ENCODE peak calls at places on chromosomes 7 and 10, in seven cellular contexts. X, R, Z, L, C, E and P are unnamed samples.
A peak's percentile ranks its signal among the peaks of the same experiment; 100 is the strongest.

GRCh38 chr10:943334-944033 is 12.0 kb upstream of the LARP4B start:
- DNase-seq in X (no peak), R (no peak), Z (no peak), L (no peak), C (no peak), E (no peak), P (no peak)

GRCh38 chr7:157432957-157433576 is 96.3 kb downstream of the DNAJB6 start:
- DNase-seq in X (no peak), R (peak; percentile 36), Z (peak; percentile 88), L (peak; percentile 54), C (peak; percentile 77), E (no peak), P (peak; percentile 43)

GRCh38 chr7:119026391-119026790 is 801.9 kb downstream of the ANKRD7 start:
- DNase-seq in X (no peak), R (no peak), Z (no peak), L (no peak), C (no peak), E (no peak), P (no peak)

GRCh38 chr10:48231699-48232315 is 42.7 kb downstream of the FRMPD2 start:
- DNase-seq in X (no peak), R (no peak), Z (no peak), L (no peak), C (peak; percentile 30), E (no peak), P (no peak)

GRCh38 chr7:1665721-1666250 is 4.3 kb upstream of the ELFN1 start:
- DNase-seq in X (no peak), R (no peak), Z (peak; percentile 87), L (no peak), C (peak; percentile 77), E (no peak), P (no peak)

GRCh38 chr10:114250716-114251115 is 11.7 kb downstream of the VWA2 start:
- DNase-seq in X (no peak), R (no peak), Z (no peak), L (no peak), C (no peak), E (no peak), P (no peak)

GRCh38 chr10:71600856-71601255 is 118.7 kb downstream of the C10orf105 start:
- DNase-seq in X (no peak), R (peak; percentile 86), Z (no peak), L (no peak), C (no peak), E (no peak), P (peak; percentile 78)

GRCh38 chr10:96770987-96771386 is 50.7 kb upstream of the PIK3AP1 start:
- DNase-seq in X (no peak), R (no peak), Z (no peak), L (no peak), C (no peak), E (no peak), P (no peak)

GRCh38 chr7:83655951-83656556 is 7.1 kb upstream of the SEMA3E start:
- DNase-seq in X (no peak), R (peak; percentile 78), Z (peak; percentile 61), L (peak; percentile 13), C (no peak), E (no peak), P (peak; percentile 64)

GRCh38 chr7:46369933-46370654 is 449.0 kb upstream of the IGFBP3 start:
- DNase-seq in X (no peak), R (peak; percentile 96), Z (no peak), L (no peak), C (no peak), E (no peak), P (peak; percentile 38)

GRCh38 chr10:126009590-126009989 is 113.2 kb downstream of the FANK1 start:
- DNase-seq in X (no peak), R (no peak), Z (no peak), L (no peak), C (no peak), E (no peak), P (no peak)

GRCh38 chr10:91091780-91092179 is 128.7 kb upstream of the PCGF5 start:
- DNase-seq in X (no peak), R (no peak), Z (no peak), L (no peak), C (no peak), E (no peak), P (no peak)

GRCh38 chr10:22321156-22321711 is 335 bp downstream of the BMI1 start:
- DNase-seq in X (peak; percentile 69), R (peak; percentile 75), Z (peak; percentile 80), L (peak; percentile 46), C (peak; percentile 82), E (peak; percentile 37), P (peak; percentile 60)

GRCh38 chr7:156173748-156174353 is 361.6 kb upstream of the SHH start:
- DNase-seq in X (no peak), R (no peak), Z (no peak), L (no peak), C (no peak), E (no peak), P (no peak)

GRCh38 chr7:26705567-26705966 is 158.8 kb downstream of the SKAP2 start:
- DNase-seq in X (no peak), R (peak; percentile 98), Z (peak; percentile 64), L (peak; percentile 54), C (no peak), E (no peak), P (peak; percentile 86)

GRCh38 chr10:3195706-3196105 is 23.1 kb upstream of the PITRM1 start:
- DNase-seq in X (no peak), R (no peak), Z (no peak), L (no peak), C (no peak), E (no peak), P (no peak)
- H3K27ac ChIP-seq in X (no peak overlapping the region), R (no peak overlapping the region), Z (no peak overlapping the region), L (no peak overlapping the region), C (no peak overlapping the region), E (no peak overlapping the region), P (no peak overlapping the region)

GRCh38 chr10:131900350-131901152 is at the start of gene PPP2R2D:
- DNase-seq in X (peak; percentile 96), R (peak; percentile 86), Z (peak; percentile 99), L (peak; percentile 92), C (peak; percentile 96), E (peak; percentile 95), P (peak; percentile 81)

GRCh38 chr10:131905279-131905595 is 4.4 kb downstream of the PPP2R2D start:
- DNase-seq in X (no peak), R (no peak), Z (no peak), L (no peak), C (no peak), E (no peak), P (no peak)

GRCh38 chr10:131901181-131901829 is 497 bp downstream of the PPP2R2D start:
- DNase-seq in X (peak; percentile 56), R (peak; percentile 12), Z (peak; percentile 71), L (peak; percentile 28), C (no peak), E (peak; percentile 47), P (no peak)

GRCh38 chr10:131902211-131902610 is 1.4 kb downstream of the PPP2R2D start:
- DNase-seq in X (no peak), R (no peak), Z (no peak), L (no peak), C (no peak), E (no peak), P (no peak)

DNA sequence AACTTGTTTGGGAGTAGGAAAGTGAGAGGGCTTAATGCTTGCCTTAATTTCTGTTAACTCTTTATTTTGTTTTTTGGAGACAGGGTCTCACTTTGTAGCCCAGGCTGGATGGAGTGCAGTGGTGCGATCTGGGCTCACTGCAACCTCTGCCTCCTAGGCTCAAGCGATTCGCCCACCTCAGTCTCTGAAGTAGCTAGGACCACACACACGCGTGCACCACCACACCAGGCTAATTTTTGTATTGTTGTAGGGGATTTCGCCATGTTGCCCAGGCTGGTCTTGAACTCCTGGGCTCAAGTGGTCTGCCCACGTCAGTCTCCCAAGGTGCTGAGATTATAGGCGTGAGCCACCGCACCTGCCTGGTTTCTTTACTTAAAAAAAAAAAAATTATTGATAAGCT is 1.9 kb downstream of the PPP2R2D start:
- DNase-seq in X (no peak), R (no peak), Z (no peak), L (no peak), C (no peak), E (no peak), P (no peak)
- H3K4me3 ChIP-seq in X (peak overlapping the region; percentile 98), R (no peak overlapping the region), Z (no peak overlapping the region), L (peak overlapping the region; percentile 98), C (no peak overlapping the region), E (no peak overlapping the region), P (no peak overlapping the region)

GRCh38 chr10:88895252-88895651 is 15.2 kb downstream of the STAMBPL1 start:
- DNase-seq in X (no peak), R (no peak), Z (no peak), L (no peak), C (no peak), E (no peak), P (no peak)
- H3K27ac ChIP-seq in X (no peak overlapping the region), R (no peak overlapping the region), Z (peak overlapping the region; percentile 21), L (peak overlapping the region; percentile 77), C (no peak overlapping the region), E (peak overlapping the region; percentile 16), P (no peak overlapping the region)

GRCh38 chr7:87038993-87039716 is 20.3 kb downstream of the ELAPOR2 start:
- DNase-seq in X (no peak), R (no peak), Z (no peak), L (no peak), C (no peak), E (no peak), P (no peak)
- H3K4me3 ChIP-seq in X (no peak overlapping the region), R (no peak overlapping the region), Z (peak overlapping the region; percentile 55), L (no peak overlapping the region), C (peak overlapping the region; percentile 55), E (peak overlapping the region; percentile 12), P (peak overlapping the region; percentile 35)

DNA sequence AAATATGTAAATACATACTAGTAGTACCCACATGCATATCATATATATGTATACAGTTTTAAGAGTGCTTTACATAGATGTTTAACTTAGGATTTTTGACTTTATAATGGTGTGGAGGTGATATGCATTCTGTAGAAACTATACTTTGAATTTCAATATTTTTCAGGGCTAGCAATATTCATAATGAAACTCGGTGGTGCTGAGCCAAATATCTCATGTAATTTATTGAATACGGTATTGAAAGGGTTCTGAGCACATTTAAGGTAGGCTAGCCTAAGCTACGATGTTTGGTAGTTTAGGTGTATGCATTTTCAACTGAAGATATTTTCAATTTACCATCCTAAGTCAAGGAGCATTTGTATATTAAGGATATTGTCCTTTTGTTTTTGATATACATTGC is 36.0 kb downstream of the ZNRF2 start:
- DNase-seq in X (no peak), R (no peak), Z (no peak), L (no peak), C (no peak), E (no peak), P (no peak)
- H3K27ac ChIP-seq in X (no peak overlapping the region), R (no peak overlapping the region), Z (no peak overlapping the region), L (no peak overlapping the region), C (no peak overlapping the region), E (no peak overlapping the region), P (no peak overlapping the region)